ENCODE peak calls at places on chromosome 5, in ten cellular contexts. One of them, this sample, is unnamed.

GRCh38 chr5:117143381-117143780 is 568.8 kb upstream of the SEMA6A start:
- DNase-seq in A172: no peak
- DNase-seq in pancreas: no peak
- DNase-seq in activated CD4-positive, alpha-beta T cell treated with anti-CD3 and anti-CD28 coated beads, Interleukin-2, amount 10 ng/mL, durations not matched to agents 7 days and 5 days: no peak
- DNase-seq in glutamatergic neuron: no peak
- DNase-seq in stimulated activated CD4-positive, alpha-beta T cell treated with anti-CD3 and anti-CD28 coated beads, Interleukin-2, amount 100 ng/mL, for 48 hours: no peak
- DNase-seq in HTR-8/SVneo: no peak
- DNase-seq in OCI-M1: no peak
- DNase-seq in T-helper 2 cell: no peak
- DNase-seq in anterior cingulate cortex: no peak
- DNase-seq in this sample: no peak

GRCh38 chr5:178331491-178331981 is 98.9 kb upstream of the PHYKPL start:
- DNase-seq in A172: no peak
- DNase-seq in pancreas: peak
- DNase-seq in activated CD4-positive, alpha-beta T cell treated with anti-CD3 and anti-CD28 coated beads, Interleukin-2, amount 10 ng/mL, durations not matched to agents 7 days and 5 days: no peak
- DNase-seq in glutamatergic neuron: no peak
- DNase-seq in stimulated activated CD4-positive, alpha-beta T cell treated with anti-CD3 and anti-CD28 coated beads, Interleukin-2, amount 100 ng/mL, for 48 hours: no peak
- DNase-seq in HTR-8/SVneo: no peak
- DNase-seq in OCI-M1: no peak
- DNase-seq in T-helper 2 cell: no peak
- DNase-seq in anterior cingulate cortex: peak
- DNase-seq in this sample: no peak

GRCh38 chr5:104241051-104241450 is 678.5 kb upstream of the NUDT12 start:
- DNase-seq in A172: no peak
- DNase-seq in pancreas: no peak
- DNase-seq in activated CD4-positive, alpha-beta T cell treated with anti-CD3 and anti-CD28 coated beads, Interleukin-2, amount 10 ng/mL, durations not matched to agents 7 days and 5 days: no peak
- DNase-seq in glutamatergic neuron: no peak
- DNase-seq in stimulated activated CD4-positive, alpha-beta T cell treated with anti-CD3 and anti-CD28 coated beads, Interleukin-2, amount 100 ng/mL, for 48 hours: no peak
- DNase-seq in HTR-8/SVneo: no peak
- DNase-seq in OCI-M1: no peak
- DNase-seq in T-helper 2 cell: no peak
- DNase-seq in anterior cingulate cortex: no peak
- DNase-seq in this sample: peak

GRCh38 chr5:2742921-2743679 is 8.4 kb downstream of the IRX2 start:
- DNase-seq in A172: no peak
- DNase-seq in pancreas: no peak
- DNase-seq in activated CD4-positive, alpha-beta T cell treated with anti-CD3 and anti-CD28 coated beads, Interleukin-2, amount 10 ng/mL, durations not matched to agents 7 days and 5 days: no peak
- DNase-seq in glutamatergic neuron: no peak
- DNase-seq in stimulated activated CD4-positive, alpha-beta T cell treated with anti-CD3 and anti-CD28 coated beads, Interleukin-2, amount 100 ng/mL, for 48 hours: no peak
- DNase-seq in HTR-8/SVneo: no peak
- DNase-seq in OCI-M1: no peak
- DNase-seq in T-helper 2 cell: no peak
- DNase-seq in anterior cingulate cortex: no peak
- DNase-seq in this sample: no peak

GRCh38 chr5:173175523-173175922 is 31.2 kb downstream of the BNIP1 start:
- DNase-seq in A172: no peak
- DNase-seq in pancreas: no peak
- DNase-seq in activated CD4-positive, alpha-beta T cell treated with anti-CD3 and anti-CD28 coated beads, Interleukin-2, amount 10 ng/mL, durations not matched to agents 7 days and 5 days: no peak
- DNase-seq in glutamatergic neuron: no peak
- DNase-seq in stimulated activated CD4-positive, alpha-beta T cell treated with anti-CD3 and anti-CD28 coated beads, Interleukin-2, amount 100 ng/mL, for 48 hours: no peak
- DNase-seq in HTR-8/SVneo: no peak
- DNase-seq in OCI-M1: no peak
- DNase-seq in T-helper 2 cell: no peak
- DNase-seq in anterior cingulate cortex: no peak
- DNase-seq in this sample: no peak

GRCh38 chr5:69042500-69042899 is 51.3 kb upstream of the SLC30A5 start:
- DNase-seq in A172: no peak
- DNase-seq in pancreas: no peak
- DNase-seq in activated CD4-positive, alpha-beta T cell treated with anti-CD3 and anti-CD28 coated beads, Interleukin-2, amount 10 ng/mL, durations not matched to agents 7 days and 5 days: no peak
- DNase-seq in glutamatergic neuron: no peak
- DNase-seq in stimulated activated CD4-positive, alpha-beta T cell treated with anti-CD3 and anti-CD28 coated beads, Interleukin-2, amount 100 ng/mL, for 48 hours: no peak
- DNase-seq in HTR-8/SVneo: no peak
- DNase-seq in OCI-M1: no peak
- DNase-seq in T-helper 2 cell: no peak
- DNase-seq in anterior cingulate cortex: no peak
- DNase-seq in this sample: no peak

GRCh38 chr5:77143998-77144836 is 57.1 kb upstream of the ZBED3 start:
- DNase-seq in A172: peak
- DNase-seq in pancreas: peak
- DNase-seq in activated CD4-positive, alpha-beta T cell treated with anti-CD3 and anti-CD28 coated beads, Interleukin-2, amount 10 ng/mL, durations not matched to agents 7 days and 5 days: peak
- DNase-seq in glutamatergic neuron: peak
- DNase-seq in stimulated activated CD4-positive, alpha-beta T cell treated with anti-CD3 and anti-CD28 coated beads, Interleukin-2, amount 100 ng/mL, for 48 hours: peak
- DNase-seq in HTR-8/SVneo: peak
- DNase-seq in OCI-M1: peak
- DNase-seq in T-helper 2 cell: peak
- DNase-seq in anterior cingulate cortex: peak
- DNase-seq in this sample: peak

GRCh38 chr5:101717729-101718128 is 578.4 kb downstream of the SLCO4C1 start:
- DNase-seq in A172: no peak
- DNase-seq in pancreas: no peak
- DNase-seq in activated CD4-positive, alpha-beta T cell treated with anti-CD3 and anti-CD28 coated beads, Interleukin-2, amount 10 ng/mL, durations not matched to agents 7 days and 5 days: no peak
- DNase-seq in glutamatergic neuron: no peak
- DNase-seq in stimulated activated CD4-positive, alpha-beta T cell treated with anti-CD3 and anti-CD28 coated beads, Interleukin-2, amount 100 ng/mL, for 48 hours: no peak
- DNase-seq in HTR-8/SVneo: no peak
- DNase-seq in OCI-M1: no peak
- DNase-seq in T-helper 2 cell: no peak
- DNase-seq in anterior cingulate cortex: no peak
- DNase-seq in this sample: no peak

GRCh38 chr5:151132959-151133358 is 24.6 kb downstream of the ANXA6 start:
- DNase-seq in A172: no peak
- DNase-seq in pancreas: no peak
- DNase-seq in activated CD4-positive, alpha-beta T cell treated with anti-CD3 and anti-CD28 coated beads, Interleukin-2, amount 10 ng/mL, durations not matched to agents 7 days and 5 days: no peak
- DNase-seq in glutamatergic neuron: no peak
- DNase-seq in stimulated activated CD4-positive, alpha-beta T cell treated with anti-CD3 and anti-CD28 coated beads, Interleukin-2, amount 100 ng/mL, for 48 hours: no peak
- DNase-seq in HTR-8/SVneo: no peak
- DNase-seq in OCI-M1: no peak
- DNase-seq in T-helper 2 cell: no peak
- DNase-seq in anterior cingulate cortex: no peak
- DNase-seq in this sample: no peak

GRCh38 chr5:53407373-53407772 is 73.1 kb upstream of the FST start:
- DNase-seq in A172: peak
- DNase-seq in pancreas: no peak
- DNase-seq in activated CD4-positive, alpha-beta T cell treated with anti-CD3 and anti-CD28 coated beads, Interleukin-2, amount 10 ng/mL, durations not matched to agents 7 days and 5 days: no peak
- DNase-seq in glutamatergic neuron: no peak
- DNase-seq in stimulated activated CD4-positive, alpha-beta T cell treated with anti-CD3 and anti-CD28 coated beads, Interleukin-2, amount 100 ng/mL, for 48 hours: no peak
- DNase-seq in HTR-8/SVneo: no peak
- DNase-seq in OCI-M1: no peak
- DNase-seq in T-helper 2 cell: no peak
- DNase-seq in anterior cingulate cortex: no peak
- DNase-seq in this sample: no peak

GRCh38 chr5:156479864-156480263 is 152.9 kb downstream of the SGCD start:
- DNase-seq in A172: no peak
- DNase-seq in pancreas: no peak
- DNase-seq in activated CD4-positive, alpha-beta T cell treated with anti-CD3 and anti-CD28 coated beads, Interleukin-2, amount 10 ng/mL, durations not matched to agents 7 days and 5 days: no peak
- DNase-seq in glutamatergic neuron: peak
- DNase-seq in stimulated activated CD4-positive, alpha-beta T cell treated with anti-CD3 and anti-CD28 coated beads, Interleukin-2, amount 100 ng/mL, for 48 hours: no peak
- DNase-seq in HTR-8/SVneo: no peak
- DNase-seq in OCI-M1: peak
- DNase-seq in T-helper 2 cell: no peak
- DNase-seq in anterior cingulate cortex: no peak
- DNase-seq in this sample: peak

GRCh38 chr5:90802695-90803317 is 244.2 kb downstream of the ADGRV1 start:
- DNase-seq in A172: peak
- DNase-seq in pancreas: no peak
- DNase-seq in activated CD4-positive, alpha-beta T cell treated with anti-CD3 and anti-CD28 coated beads, Interleukin-2, amount 10 ng/mL, durations not matched to agents 7 days and 5 days: peak
- DNase-seq in glutamatergic neuron: peak
- DNase-seq in stimulated activated CD4-positive, alpha-beta T cell treated with anti-CD3 and anti-CD28 coated beads, Interleukin-2, amount 100 ng/mL, for 48 hours: no peak
- DNase-seq in HTR-8/SVneo: peak
- DNase-seq in OCI-M1: peak
- DNase-seq in T-helper 2 cell: no peak
- DNase-seq in anterior cingulate cortex: no peak
- DNase-seq in this sample: peak

GRCh38 chr5:138932171-138932810 is 57.2 kb upstream of the LRRTM2 start:
- DNase-seq in A172: no peak
- DNase-seq in pancreas: no peak
- DNase-seq in activated CD4-positive, alpha-beta T cell treated with anti-CD3 and anti-CD28 coated beads, Interleukin-2, amount 10 ng/mL, durations not matched to agents 7 days and 5 days: no peak
- DNase-seq in glutamatergic neuron: no peak
- DNase-seq in stimulated activated CD4-positive, alpha-beta T cell treated with anti-CD3 and anti-CD28 coated beads, Interleukin-2, amount 100 ng/mL, for 48 hours: no peak
- DNase-seq in HTR-8/SVneo: no peak
- DNase-seq in OCI-M1: no peak
- DNase-seq in T-helper 2 cell: no peak
- DNase-seq in anterior cingulate cortex: no peak
- DNase-seq in this sample: no peak

GRCh38 chr5:96312383-96312782 is 120.7 kb downstream of the PCSK1 start:
- DNase-seq in A172: no peak
- DNase-seq in pancreas: no peak
- DNase-seq in activated CD4-positive, alpha-beta T cell treated with anti-CD3 and anti-CD28 coated beads, Interleukin-2, amount 10 ng/mL, durations not matched to agents 7 days and 5 days: no peak
- DNase-seq in glutamatergic neuron: no peak
- DNase-seq in stimulated activated CD4-positive, alpha-beta T cell treated with anti-CD3 and anti-CD28 coated beads, Interleukin-2, amount 100 ng/mL, for 48 hours: no peak
- DNase-seq in HTR-8/SVneo: no peak
- DNase-seq in OCI-M1: no peak
- DNase-seq in T-helper 2 cell: no peak
- DNase-seq in anterior cingulate cortex: no peak
- DNase-seq in this sample: no peak

GRCh38 chr5:147170603-147171002 is 64.2 kb upstream of the STK32A start:
- DNase-seq in A172: no peak
- DNase-seq in pancreas: no peak
- DNase-seq in activated CD4-positive, alpha-beta T cell treated with anti-CD3 and anti-CD28 coated beads, Interleukin-2, amount 10 ng/mL, durations not matched to agents 7 days and 5 days: no peak
- DNase-seq in glutamatergic neuron: no peak
- DNase-seq in stimulated activated CD4-positive, alpha-beta T cell treated with anti-CD3 and anti-CD28 coated beads, Interleukin-2, amount 100 ng/mL, for 48 hours: no peak
- DNase-seq in HTR-8/SVneo: no peak
- DNase-seq in OCI-M1: no peak
- DNase-seq in T-helper 2 cell: no peak
- DNase-seq in anterior cingulate cortex: no peak
- DNase-seq in this sample: no peak

GRCh38 chr5:126499742-126500396 is 76.7 kb downstream of the GRAMD2B start:
- DNase-seq in A172: peak
- DNase-seq in pancreas: no peak
- DNase-seq in activated CD4-positive, alpha-beta T cell treated with anti-CD3 and anti-CD28 coated beads, Interleukin-2, amount 10 ng/mL, durations not matched to agents 7 days and 5 days: peak
- DNase-seq in glutamatergic neuron: no peak
- DNase-seq in stimulated activated CD4-positive, alpha-beta T cell treated with anti-CD3 and anti-CD28 coated beads, Interleukin-2, amount 100 ng/mL, for 48 hours: no peak
- DNase-seq in HTR-8/SVneo: no peak
- DNase-seq in OCI-M1: peak
- DNase-seq in T-helper 2 cell: no peak
- DNase-seq in anterior cingulate cortex: no peak
- DNase-seq in this sample: no peak

GRCh38 chr5:31944683-31945445 is 229.3 kb downstream of the GOLPH3 start:
- DNase-seq in A172: no peak
- DNase-seq in pancreas: peak
- DNase-seq in activated CD4-positive, alpha-beta T cell treated with anti-CD3 and anti-CD28 coated beads, Interleukin-2, amount 10 ng/mL, durations not matched to agents 7 days and 5 days: no peak
- DNase-seq in glutamatergic neuron: peak
- DNase-seq in stimulated activated CD4-positive, alpha-beta T cell treated with anti-CD3 and anti-CD28 coated beads, Interleukin-2, amount 100 ng/mL, for 48 hours: no peak
- DNase-seq in HTR-8/SVneo: no peak
- DNase-seq in OCI-M1: no peak
- DNase-seq in T-helper 2 cell: no peak
- DNase-seq in anterior cingulate cortex: no peak
- DNase-seq in this sample: peak

GRCh38 chr5:139482050-139482889 is at the start of gene STING1:
- DNase-seq in A172: peak
- DNase-seq in pancreas: peak
- DNase-seq in activated CD4-positive, alpha-beta T cell treated with anti-CD3 and anti-CD28 coated beads, Interleukin-2, amount 10 ng/mL, durations not matched to agents 7 days and 5 days: peak
- DNase-seq in glutamatergic neuron: no peak
- DNase-seq in stimulated activated CD4-positive, alpha-beta T cell treated with anti-CD3 and anti-CD28 coated beads, Interleukin-2, amount 100 ng/mL, for 48 hours: peak
- DNase-seq in HTR-8/SVneo: peak
- DNase-seq in OCI-M1: peak
- DNase-seq in T-helper 2 cell: peak
- DNase-seq in anterior cingulate cortex: no peak
- DNase-seq in this sample: peak

GRCh38 chr5:145922059-145922458 is 14.3 kb upstream of the SH3RF2 start:
- DNase-seq in A172: no peak
- DNase-seq in pancreas: no peak
- DNase-seq in activated CD4-positive, alpha-beta T cell treated with anti-CD3 and anti-CD28 coated beads, Interleukin-2, amount 10 ng/mL, durations not matched to agents 7 days and 5 days: no peak
- DNase-seq in glutamatergic neuron: no peak
- DNase-seq in stimulated activated CD4-positive, alpha-beta T cell treated with anti-CD3 and anti-CD28 coated beads, Interleukin-2, amount 100 ng/mL, for 48 hours: no peak
- DNase-seq in HTR-8/SVneo: no peak
- DNase-seq in OCI-M1: no peak
- DNase-seq in T-helper 2 cell: no peak
- DNase-seq in anterior cingulate cortex: no peak
- DNase-seq in this sample: no peak

GRCh38 chr5:73649926-73650325 is 23.9 kb downstream of the ARHGEF28 start:
- DNase-seq in A172: no peak
- DNase-seq in pancreas: no peak
- DNase-seq in activated CD4-positive, alpha-beta T cell treated with anti-CD3 and anti-CD28 coated beads, Interleukin-2, amount 10 ng/mL, durations not matched to agents 7 days and 5 days: no peak
- DNase-seq in glutamatergic neuron: no peak
- DNase-seq in stimulated activated CD4-positive, alpha-beta T cell treated with anti-CD3 and anti-CD28 coated beads, Interleukin-2, amount 100 ng/mL, for 48 hours: no peak
- DNase-seq in HTR-8/SVneo: no peak
- DNase-seq in OCI-M1: no peak
- DNase-seq in T-helper 2 cell: no peak
- DNase-seq in anterior cingulate cortex: no peak
- DNase-seq in this sample: no peak

GRCh38 chr5:147699496-147700088 is 82.9 kb downstream of the JAKMIP2 start:
- DNase-seq in A172: no peak
- DNase-seq in pancreas: no peak
- DNase-seq in activated CD4-positive, alpha-beta T cell treated with anti-CD3 and anti-CD28 coated beads, Interleukin-2, amount 10 ng/mL, durations not matched to agents 7 days and 5 days: no peak
- DNase-seq in glutamatergic neuron: no peak
- DNase-seq in stimulated activated CD4-positive, alpha-beta T cell treated with anti-CD3 and anti-CD28 coated beads, Interleukin-2, amount 100 ng/mL, for 48 hours: no peak
- DNase-seq in HTR-8/SVneo: no peak
- DNase-seq in OCI-M1: no peak
- DNase-seq in T-helper 2 cell: no peak
- DNase-seq in anterior cingulate cortex: no peak
- DNase-seq in this sample: no peak

GRCh38 chr5:167489202-167489601 is 802.2 kb upstream of the WWC1 start:
- DNase-seq in A172: peak
- DNase-seq in pancreas: no peak
- DNase-seq in activated CD4-positive, alpha-beta T cell treated with anti-CD3 and anti-CD28 coated beads, Interleukin-2, amount 10 ng/mL, durations not matched to agents 7 days and 5 days: no peak
- DNase-seq in glutamatergic neuron: no peak
- DNase-seq in stimulated activated CD4-positive, alpha-beta T cell treated with anti-CD3 and anti-CD28 coated beads, Interleukin-2, amount 100 ng/mL, for 48 hours: no peak
- DNase-seq in HTR-8/SVneo: peak
- DNase-seq in OCI-M1: peak
- DNase-seq in T-helper 2 cell: no peak
- DNase-seq in anterior cingulate cortex: no peak
- DNase-seq in this sample: no peak

GRCh38 chr5:119322948-119323629 is 32.7 kb upstream of the TNFAIP8 start:
- DNase-seq in A172: no peak
- DNase-seq in pancreas: no peak
- DNase-seq in activated CD4-positive, alpha-beta T cell treated with anti-CD3 and anti-CD28 coated beads, Interleukin-2, amount 10 ng/mL, durations not matched to agents 7 days and 5 days: no peak
- DNase-seq in glutamatergic neuron: no peak
- DNase-seq in stimulated activated CD4-positive, alpha-beta T cell treated with anti-CD3 and anti-CD28 coated beads, Interleukin-2, amount 100 ng/mL, for 48 hours: no peak
- DNase-seq in HTR-8/SVneo: no peak
- DNase-seq in OCI-M1: peak
- DNase-seq in T-helper 2 cell: no peak
- DNase-seq in anterior cingulate cortex: no peak
- DNase-seq in this sample: no peak

GRCh38 chr5:92581249-92581648 is 999.8 kb downstream of the NR2F1-AS1 start:
- DNase-seq in A172: no peak
- DNase-seq in pancreas: no peak
- DNase-seq in activated CD4-positive, alpha-beta T cell treated with anti-CD3 and anti-CD28 coated beads, Interleukin-2, amount 10 ng/mL, durations not matched to agents 7 days and 5 days: no peak
- DNase-seq in glutamatergic neuron: no peak
- DNase-seq in stimulated activated CD4-positive, alpha-beta T cell treated with anti-CD3 and anti-CD28 coated beads, Interleukin-2, amount 100 ng/mL, for 48 hours: no peak
- DNase-seq in HTR-8/SVneo: no peak
- DNase-seq in OCI-M1: no peak
- DNase-seq in T-helper 2 cell: no peak
- DNase-seq in anterior cingulate cortex: no peak
- DNase-seq in this sample: no peak

GRCh38 chr5:17056056-17056690 is 120.1 kb upstream of the MYO10 start:
- DNase-seq in A172: peak
- DNase-seq in pancreas: peak
- DNase-seq in activated CD4-positive, alpha-beta T cell treated with anti-CD3 and anti-CD28 coated beads, Interleukin-2, amount 10 ng/mL, durations not matched to agents 7 days and 5 days: no peak
- DNase-seq in glutamatergic neuron: no peak
- DNase-seq in stimulated activated CD4-positive, alpha-beta T cell treated with anti-CD3 and anti-CD28 coated beads, Interleukin-2, amount 100 ng/mL, for 48 hours: no peak
- DNase-seq in HTR-8/SVneo: no peak
- DNase-seq in OCI-M1: no peak
- DNase-seq in T-helper 2 cell: no peak
- DNase-seq in anterior cingulate cortex: no peak
- DNase-seq in this sample: peak

GRCh38 chr5:58002318-58002717 is 457.6 kb downstream of the PLK2 start:
- DNase-seq in A172: peak
- DNase-seq in pancreas: no peak
- DNase-seq in activated CD4-positive, alpha-beta T cell treated with anti-CD3 and anti-CD28 coated beads, Interleukin-2, amount 10 ng/mL, durations not matched to agents 7 days and 5 days: no peak
- DNase-seq in glutamatergic neuron: no peak
- DNase-seq in stimulated activated CD4-positive, alpha-beta T cell treated with anti-CD3 and anti-CD28 coated beads, Interleukin-2, amount 100 ng/mL, for 48 hours: no peak
- DNase-seq in HTR-8/SVneo: no peak
- DNase-seq in OCI-M1: no peak
- DNase-seq in T-helper 2 cell: no peak
- DNase-seq in anterior cingulate cortex: no peak
- DNase-seq in this sample: no peak

This sample was measured in D341Med.